ENCODE peak calls at places on chromosomes 3 and 15, in eight cellular contexts. B is GM23338, A is PC-3, L is hepatocyte, U is OCI-LY7, K is HCT116, W is SK-N-SH, M is MM.1S. J is an unnamed sample.

GRCh38 chr3:195908439-195909293 is at the start of gene TNK2:
- DNase-seq in B (peak; percentile 52), A (peak; percentile 16), L (peak; percentile 63), U (peak; percentile 60), K (no peak), W (peak; percentile 57), M (peak; percentile 58), J (peak; percentile 67)

GRCh38 chr3:146581877-146582508 is 23.2 kb downstream of the PLSCR5 start:
- DNase-seq in B (no peak), A (no peak), L (peak; percentile 50), U (no peak), K (no peak), W (no peak), M (no peak), J (peak; percentile 6)

GRCh38 chr15:35437157-35437556 is 108.8 kb downstream of the DPH6 start:
- DNase-seq in B (peak; percentile 54), A (peak; percentile 37), L (no peak), U (no peak), K (peak; percentile 12), W (no peak), M (no peak), J (peak; percentile 27)

GRCh38 chr3:133506215-133506901 is 67.1 kb upstream of the CDV3 start:
- DNase-seq in B (no peak), A (no peak), L (no peak), U (peak; percentile 77), K (no peak), W (no peak), M (peak; percentile 98), J (no peak)

GRCh38 chr3:187016639-187017345 is 86.5 kb downstream of the ST6GAL1 start:
- DNase-seq in B (no peak), A (peak; percentile 9), L (peak; percentile 50), U (peak; percentile 69), K (no peak), W (no peak), M (no peak), J (peak; percentile 35)

GRCh38 chr15:92197761-92198160 is 195.9 kb upstream of the ST8SIA2 start:
- DNase-seq in B (no peak), A (no peak), L (no peak), U (no peak), K (no peak), W (no peak), M (no peak), J (no peak)

GRCh38 chr15:34102175-34102925 is 467 bp downstream of the PGBD4 start:
- DNase-seq in B (no peak), A (no peak), L (no peak), U (no peak), K (no peak), W (no peak), M (no peak), J (peak; percentile 27)

GRCh38 chr3:50450135-50450911 is 53.1 kb downstream of the CACNA2D2 start:
- DNase-seq in B (peak; percentile 56), A (no peak), L (peak; percentile 45), U (no peak), K (no peak), W (no peak), M (no peak), J (peak; percentile 71)

GRCh38 chr3:110344487-110344886 is 727.1 kb upstream of the NECTIN3 start:
- DNase-seq in B (no peak), A (no peak), L (no peak), U (no peak), K (no peak), W (no peak), M (no peak), J (no peak)

GRCh38 chr3:115322901-115323300 is 175.8 kb upstream of the ZBTB20 start:
- DNase-seq in B (no peak), A (no peak), L (no peak), U (no peak), K (no peak), W (no peak), M (no peak), J (no peak)

GRCh38 chr3:181487236-181487978 is 224.3 kb upstream of the SOX2 start:
- DNase-seq in B (no peak), A (no peak), L (no peak), U (peak; percentile 81), K (no peak), W (no peak), M (peak; percentile 88), J (no peak)

GRCh38 chr3:10889206-10889960 is 73.4 kb downstream of the SLC6A11 start:
- DNase-seq in B (no peak), A (no peak), L (no peak), U (no peak), K (no peak), W (no peak), M (no peak), J (no peak)

GRCh38 chr15:87528873-87529272 is 727.7 kb downstream of the NTRK3 start:
- DNase-seq in B (no peak), A (peak; percentile 51), L (no peak), U (no peak), K (no peak), W (no peak), M (no peak), J (no peak)

GRCh38 chr3:126197854-126198584 is 17.6 kb upstream of the ALDH1L1 start:
- DNase-seq in B (peak; percentile 88), A (peak; percentile 47), L (peak; percentile 80), U (peak; percentile 55), K (peak; percentile 67), W (peak; percentile 76), M (peak; percentile 60), J (peak; percentile 82)

GRCh38 chr15:39628821-39629220 is 47.9 kb downstream of the THBS1 start:
- DNase-seq in B (no peak), A (no peak), L (no peak), U (no peak), K (no peak), W (no peak), M (no peak), J (no peak)
- TF ChIP-seq EZH2phosphoT487 in B (no peak), A (no peak), L (no peak), U (no peak), K (no peak), W (no peak), M (no peak), J (no peak)

GRCh38 chr15:61511089-61511488 is 282.0 kb upstream of the RORA start:
- DNase-seq in B (no peak), A (no peak), L (peak; percentile 14), U (no peak), K (no peak), W (no peak), M (no peak), J (no peak)
- H3K4me3 ChIP-seq in B (no peak overlapping the region), A (no peak overlapping the region), L (no peak overlapping the region), U (no peak overlapping the region), K (no peak overlapping the region), W (no peak overlapping the region), M (no peak overlapping the region), J (no peak overlapping the region)

DNA sequence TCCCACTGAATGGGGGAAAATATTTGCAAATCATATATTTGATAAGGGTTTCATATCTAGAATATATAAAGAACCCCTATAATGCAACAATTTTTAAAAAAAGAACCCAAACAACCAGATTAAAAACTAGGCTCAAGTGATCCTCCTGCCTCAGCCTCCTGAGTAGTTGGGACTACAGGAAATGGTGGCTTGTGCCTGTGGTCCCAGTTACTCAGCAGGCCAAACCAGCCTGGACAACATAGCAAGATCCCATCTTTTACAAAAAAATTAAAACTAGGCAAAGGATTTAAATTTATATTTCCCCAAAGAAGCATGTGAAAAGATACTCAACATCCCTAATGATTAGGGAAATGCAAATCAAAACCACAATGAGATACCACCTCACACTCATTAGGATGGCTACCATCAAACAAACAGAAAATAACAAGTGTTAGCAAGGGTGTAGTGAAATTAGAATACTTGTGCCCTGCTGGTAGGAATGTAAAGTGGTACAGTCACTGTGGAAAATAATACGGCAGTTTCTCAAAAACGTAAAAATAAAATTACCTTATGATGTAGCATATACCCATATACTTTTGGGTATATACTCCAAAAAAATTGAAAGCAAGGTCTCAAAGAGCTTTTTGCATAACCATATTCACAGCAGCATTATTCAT is 19.7 kb downstream of the TFDP2 start:
- DNase-seq in B (no peak), A (no peak), L (no peak), U (no peak), K (no peak), W (no peak), M (no peak), J (no peak)
- H3K9me2 ChIP-seq in B (no peaks in the 10 kb centered on the region), A (no peaks in the 10 kb centered on the region), L (no peaks in the 10 kb centered on the region), U (no peaks in the 10 kb centered on the region), K (no peaks in the 10 kb centered on the region), W (no peaks in the 10 kb centered on the region), M (no peaks in the 10 kb centered on the region), J (no peaks in the 10 kb centered on the region)

GRCh38 chr15:66100761-66101160 is 152.8 kb downstream of the MEGF11 start:
- DNase-seq in B (no peak), A (no peak), L (no peak), U (no peak), K (no peak), W (no peak), M (no peak), J (no peak)
- TF ChIP-seq EZH2phosphoT487 in B (no peak), A (no peak), L (no peak), U (no peak), K (no peak), W (no peak), M (no peak), J (no peak)

GRCh38 chr3:172627057-172627809 is 83.6 kb downstream of the NCEH1 start:
- DNase-seq in B (no peak), A (no peak), L (no peak), U (no peak), K (no peak), W (no peak), M (no peak), J (peak; percentile 78)
- H3K4me3 ChIP-seq in B (no peak overlapping the region), A (no peak overlapping the region), L (no peak overlapping the region), U (no peak overlapping the region), K (no peak overlapping the region), W (no peak overlapping the region), M (no peak overlapping the region), J (no peak overlapping the region)

GRCh38 chr3:16503191-16503776 is 10.2 kb downstream of the RFTN1 start:
- DNase-seq in B (no peak), A (no peak), L (peak; percentile 23), U (no peak), K (no peak), W (no peak), M (no peak), J (peak; percentile 24)

GRCh38 chr3:16498130-16498890 is 15.2 kb downstream of the RFTN1 start:
- DNase-seq in B (peak; percentile 76), A (no peak), L (no peak), U (peak; percentile 47), K (no peak), W (no peak), M (no peak), J (no peak)

GRCh38 chr3:16502347-16502908 is 11.1 kb downstream of the RFTN1 start:
- DNase-seq in B (no peak), A (no peak), L (no peak), U (no peak), K (no peak), W (no peak), M (no peak), J (no peak)

GRCh38 chr3:16500093-16500492 is 13.4 kb downstream of the RFTN1 start:
- DNase-seq in B (no peak), A (no peak), L (no peak), U (no peak), K (no peak), W (no peak), M (no peak), J (no peak)

DNA sequence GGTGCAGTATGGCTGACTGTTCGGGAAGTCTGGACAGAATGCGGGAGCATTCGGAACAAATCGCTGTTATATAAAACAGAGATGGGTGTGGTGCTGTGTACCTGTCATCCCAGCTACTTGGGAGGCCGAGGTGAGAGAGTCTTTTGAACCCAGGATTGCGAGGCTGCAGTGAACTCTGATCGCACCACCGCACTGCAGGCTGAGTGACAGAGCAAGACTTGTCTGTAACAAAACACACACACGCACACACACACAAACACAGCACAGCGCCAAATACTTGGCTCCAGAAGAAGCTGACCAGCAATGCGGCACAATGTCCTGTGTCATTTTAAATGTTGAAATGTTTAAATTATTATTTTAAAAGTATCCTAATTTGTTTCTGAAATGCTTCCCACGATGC is 12.6 kb downstream of the RFTN1 start:
- DNase-seq in B (no peak), A (no peak), L (no peak), U (no peak), K (no peak), W (no peak), M (no peak), J (no peak)
- H3K9me2 ChIP-seq in B (peaks cover 7% of the 10 kb centered on the region), A (no peaks in the 10 kb centered on the region), L (no peaks in the 10 kb centered on the region), U (no peaks in the 10 kb centered on the region), K (no peaks in the 10 kb centered on the region), W (no peaks in the 10 kb centered on the region), M (no peaks in the 10 kb centered on the region), J (no peaks in the 10 kb centered on the region)